ENCODE peak calls at places on chromosomes 7 and 10, in nine cellular contexts. P is heart left ventricle, J is fibroblast of mammary gland, S is bronchial epithelial cell, V is BJ, H is prostate gland, N is neural crest cell, Q is transverse colon, Y is HCT116. C is an unnamed sample.

GRCh38 chr7:54823776-54824175 is 64.8 kb upstream of the SEC61G start:
- DNase-seq in N (no peak), Q (peak), P (peak), J (no peak), H (no peak), Y (no peak), S (no peak), V (no peak), C (no peak)

GRCh38 chr10:133293810-133294119 is 14.9 kb downstream of the TUBGCP2 start:
- DNase-seq in S (no peak), J (no peak), P (no peak), H (no peak), V (no peak), N (no peak), Y (no peak), Q (no peak), C (no peak)

GRCh38 chr10:74900297-74900696 is 73.9 kb downstream of the KAT6B start:
- DNase-seq in N (no peak), Y (no peak), Q (peak), J (no peak), H (no peak), V (no peak), S (no peak), P (no peak), C (no peak)

GRCh38 chr7:98567979-98568378 is 49.1 kb upstream of the NPTX2 start:
- DNase-seq in S (no peak), J (no peak), Y (no peak), Q (no peak), H (no peak), V (no peak), N (no peak), P (no peak), C (no peak)

GRCh38 chr7:90661290-90662151 is 65.4 kb downstream of the CDK14 start:
- DNase-seq in P (no peak), N (no peak), Y (no peak), J (peak), H (no peak), S (peak), Q (no peak), V (no peak), C (no peak)

GRCh38 chr7:117126631-117127030 is 173.3 kb downstream of the ST7 start:
- DNase-seq in H (no peak), Q (no peak), J (no peak), N (no peak), V (no peak), S (peak), P (no peak), Y (no peak), C (no peak)

GRCh38 chr10:95889830-95890229 is 17.9 kb upstream of the CC2D2B start:
- DNase-seq in J (no peak), Q (no peak), H (no peak), N (no peak), Y (no peak), P (no peak), V (no peak), S (no peak), C (no peak)

GRCh38 chr7:114085592-114086490 is 167.0 kb upstream of the PPP1R3A start:
- DNase-seq in H (peak), N (peak), J (peak), V (no peak), Y (peak), P (peak), Q (peak), S (peak), C (peak)

GRCh38 chr7:148700693-148701092 is 2.0 kb downstream of the CUL1 start:
- DNase-seq in Q (peak), J (peak), H (no peak), P (no peak), V (no peak), N (no peak), S (peak), Y (no peak), C (no peak)

GRCh38 chr7:111090834-111091233 is at the start of gene LRRN3:
- DNase-seq in P (peak), J (peak), S (no peak), Q (no peak), N (peak), V (no peak), Y (no peak), H (no peak), C (no peak)

GRCh38 chr7:121301441-121302213 is 27.2 kb upstream of the WNT16 start:
- DNase-seq in J (no peak), V (no peak), N (no peak), S (peak), Y (no peak), H (no peak), P (no peak), Q (no peak), C (no peak)

GRCh38 chr7:41971640-41972187 is 265.3 kb downstream of the GLI3 start:
- DNase-seq in H (no peak), Y (no peak), S (no peak), V (no peak), J (no peak), P (no peak), N (no peak), Q (no peak), C (no peak)

DNA sequence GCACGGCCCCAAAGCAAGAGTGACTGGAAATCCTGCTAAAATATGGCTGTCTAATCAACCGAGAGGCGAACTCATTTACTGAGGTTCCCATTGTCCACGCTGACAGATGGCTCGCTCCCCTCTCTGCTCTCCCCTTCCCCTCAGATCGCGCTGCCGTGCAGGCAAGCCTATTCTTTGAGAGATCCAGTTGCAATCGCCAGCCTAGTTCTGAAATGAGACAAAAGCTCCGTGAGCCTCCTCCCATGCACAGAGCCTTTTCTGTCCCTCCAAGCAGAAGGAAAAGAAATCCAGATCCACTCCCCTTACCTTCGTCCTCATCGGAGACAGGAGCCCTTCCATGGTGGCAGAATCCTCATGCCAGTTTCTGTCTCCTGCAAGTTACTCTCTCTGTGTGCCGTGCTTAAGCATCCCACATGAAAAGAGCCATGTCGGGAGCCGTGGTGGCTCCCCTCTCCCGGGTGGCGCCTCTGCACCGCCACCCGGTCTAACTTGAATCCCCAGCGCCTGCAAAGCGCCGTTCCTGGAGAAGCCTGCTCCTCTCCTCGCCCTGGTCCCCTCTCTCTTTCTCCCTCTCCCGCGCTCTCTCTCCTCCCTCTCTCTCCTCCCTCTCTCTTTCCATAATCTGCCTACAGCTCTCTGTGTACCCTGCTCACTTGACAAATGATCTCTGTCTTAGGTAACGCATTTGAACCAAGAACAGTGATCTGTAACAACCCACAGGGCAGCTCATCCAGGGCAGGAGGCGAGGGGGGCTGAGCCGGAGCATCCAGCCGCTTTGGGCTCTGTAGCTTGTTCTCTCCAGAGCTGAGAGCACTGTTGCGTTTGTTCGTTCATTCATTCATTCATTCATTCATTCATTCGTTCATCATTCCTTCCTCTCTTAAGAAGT is 156.8 kb downstream of the FRMD4A start:
- DNase-seq in H (peak), V (no peak), Y (no peak), P (no peak), S (no peak), Q (no peak), J (no peak), N (peak), C (no peak)
- TF ChIP-seq CTCF in H (no peak), V (no peak), Y (no peak), P (no peak), S (no peak), Q (no peak), J (no peak), N (no peak), C (no peak)

GRCh38 chr7:85191383-85191782 is 4.5 kb upstream of the SEMA3D start:
- DNase-seq in V (no peak), J (peak), P (no peak), Q (no peak), Y (peak), S (peak), H (no peak), N (no peak), C (no peak)
- TF ChIP-seq CTCF in V (peak), J (peak), P (no peak), Q (no peak), Y (peak), S (peak), H (no peak), N (peak), C (peak)

DNA sequence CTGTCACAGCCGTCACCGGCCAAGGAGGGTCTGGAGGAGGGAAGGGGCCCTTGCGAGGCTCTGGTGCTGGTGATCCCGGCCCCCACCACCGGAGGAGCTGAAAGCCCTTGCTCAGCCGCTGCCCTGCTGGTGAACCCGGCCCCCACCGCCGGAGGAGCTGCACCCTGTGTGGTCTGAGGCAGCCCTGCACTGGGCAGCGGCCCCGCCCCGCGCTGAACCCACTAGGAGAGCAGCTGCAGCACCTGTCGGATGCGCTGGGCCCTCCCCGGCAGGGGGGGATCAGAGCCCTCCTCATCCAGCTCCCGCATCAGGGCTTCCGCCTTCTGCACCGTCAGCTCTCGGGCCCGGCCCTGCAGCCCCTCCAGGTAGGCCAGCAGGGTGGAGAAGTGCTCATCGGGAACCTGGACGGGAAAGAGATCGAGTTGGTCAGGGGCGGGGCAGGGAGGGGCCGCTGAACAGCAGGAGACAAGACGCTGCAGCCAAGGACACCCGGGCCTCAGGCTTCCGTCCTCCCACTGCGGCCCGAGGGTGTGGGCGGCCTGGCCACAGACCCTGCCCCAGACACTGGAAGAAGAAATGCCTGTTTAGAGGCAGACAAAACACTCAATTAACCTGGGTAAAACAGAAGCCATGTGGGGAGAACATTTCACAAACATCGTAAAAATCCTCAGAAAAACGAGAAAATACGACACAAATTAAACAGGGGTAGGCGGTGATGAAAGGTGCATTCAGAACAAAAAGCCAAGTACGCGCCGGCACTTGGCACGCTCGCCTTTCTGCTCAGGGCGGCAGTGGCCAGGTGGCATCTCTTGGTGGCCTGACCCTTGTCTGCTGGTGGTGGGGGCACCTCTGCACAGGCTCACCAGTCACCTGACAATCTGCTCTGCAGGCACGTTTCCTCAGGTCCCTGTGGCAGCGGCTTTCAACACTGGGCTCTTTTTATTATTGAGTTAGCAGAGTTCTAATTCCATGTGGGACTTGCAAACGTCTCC is 14.7 kb downstream of the CYP2W1 start:
- DNase-seq in H (no peak), P (no peak), Y (no peak), N (no peak), V (no peak), S (no peak), Q (peak), J (no peak), C (no peak)
- TF ChIP-seq CTCF in H (no peak), P (no peak), Y (no peak), N (peak), V (no peak), S (no peak), Q (no peak), J (no peak), C (no peak)

DNA sequence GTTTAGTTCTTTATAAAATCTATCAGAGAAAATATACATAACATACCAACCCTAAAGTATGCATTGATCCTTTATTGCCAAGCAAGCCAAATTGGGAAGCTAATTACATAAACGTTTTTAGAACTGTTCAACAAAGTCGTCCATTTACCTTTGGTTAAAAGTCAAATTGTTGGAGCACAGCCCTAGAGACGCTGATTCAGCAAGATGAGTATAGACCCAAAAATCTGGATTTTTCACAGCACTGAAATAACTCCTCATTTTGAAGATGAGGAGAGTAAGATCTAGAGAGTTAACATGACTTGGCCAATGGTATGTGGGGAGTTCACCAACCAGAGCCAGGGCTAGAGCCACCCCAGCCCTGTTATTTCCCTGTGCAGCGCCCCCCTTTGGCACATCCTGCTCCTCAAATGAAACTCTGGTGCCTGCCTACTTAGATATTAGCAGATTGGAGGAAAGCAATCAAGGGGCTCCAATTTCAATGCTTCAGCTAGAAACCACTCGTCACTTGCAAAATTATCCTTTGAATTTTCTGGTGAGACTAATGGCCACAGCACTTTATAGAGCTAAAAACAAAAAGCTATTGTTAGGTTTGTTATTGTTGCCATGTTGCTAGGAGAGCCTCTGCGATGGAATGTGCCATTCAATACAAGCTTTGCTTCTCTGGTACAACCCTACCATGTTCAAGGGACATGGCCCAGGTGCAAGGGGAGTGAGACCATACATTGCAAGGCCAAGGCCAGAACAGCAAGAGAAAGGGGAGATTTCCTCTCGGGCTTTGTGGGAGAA is 132.6 kb upstream of the ZEB1 start:
- DNase-seq in H (no peak), Q (no peak), S (no peak), N (peak), P (no peak), V (no peak), J (no peak), Y (peak), C (no peak)
- TF ChIP-seq CTCF in H (no peak), Q (no peak), S (peak), N (no peak), P (peak), V (no peak), J (no peak), Y (no peak), C (no peak)

GRCh38 chr7:143347950-143348349 is 14.6 kb downstream of the FAM131B start:
- DNase-seq in S (no peak), P (no peak), N (no peak), Y (no peak), Q (no peak), H (no peak), J (no peak), V (no peak), C (no peak)

GRCh38 chr7:143346018-143346417 is 16.5 kb downstream of the FAM131B start:
- DNase-seq in Q (no peak), Y (no peak), V (no peak), H (no peak), N (no peak), P (no peak), J (no peak), S (no peak), C (no peak)

GRCh38 chr7:143341842-143342241 is 20.7 kb downstream of the FAM131B start:
- DNase-seq in P (no peak), Q (no peak), J (no peak), Y (no peak), V (no peak), N (no peak), S (no peak), H (no peak), C (no peak)

GRCh38 chr7:143343596-143343995 is 18.9 kb downstream of the FAM131B start:
- DNase-seq in N (no peak), S (no peak), P (no peak), V (no peak), H (no peak), Y (no peak), J (no peak), Q (no peak), C (no peak)

DNA sequence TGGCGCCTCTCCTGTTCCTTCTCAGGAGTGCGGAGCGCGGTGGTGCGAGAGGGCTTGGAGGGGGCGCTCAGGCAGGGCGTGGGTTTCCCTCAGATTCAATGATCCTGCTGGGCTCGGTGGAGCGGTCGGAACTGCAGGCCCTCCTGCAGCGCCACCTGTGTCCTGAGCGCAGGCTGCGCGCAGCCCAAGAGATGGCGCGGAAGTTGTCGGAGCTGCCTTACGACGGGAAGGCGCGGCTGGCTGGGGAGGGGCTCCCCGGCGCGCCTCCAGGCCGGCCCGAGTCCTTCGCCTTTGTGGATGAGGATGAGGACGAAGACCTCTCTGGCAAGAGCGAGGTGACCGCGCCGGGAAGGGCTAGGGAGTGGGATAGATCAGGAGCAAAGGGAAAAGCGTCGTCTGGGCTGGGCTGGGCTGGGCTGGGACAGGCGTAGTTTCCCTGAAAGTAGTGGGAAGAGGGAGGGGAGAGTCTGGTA is 17.0 kb downstream of the FAM131B start:
- DNase-seq in P (peak), Q (peak), S (peak), Y (peak), J (peak), H (no peak), V (no peak), N (peak), C (no peak)
- TF ChIP-seq CTCF in P (peak), Q (peak), S (peak), Y (peak), J (peak), H (no peak), V (peak), N (peak), C (peak)

GRCh38 chr7:127828843-127829502 is 177.0 kb downstream of the SND1 start:
- DNase-seq in V (no peak), Y (no peak), Q (no peak), J (no peak), P (no peak), N (no peak), S (no peak), H (no peak), C (no peak)

GRCh38 chr7:127831312-127832212 is 179.6 kb downstream of the SND1 start:
- DNase-seq in H (no peak), Q (no peak), V (no peak), Y (no peak), P (no peak), S (no peak), J (no peak), N (no peak), C (no peak)

GRCh38 chr7:127832592-127832991 is 180.6 kb downstream of the SND1 start:
- DNase-seq in V (no peak), S (no peak), P (no peak), N (no peak), Y (no peak), H (no peak), J (no peak), Q (no peak), C (no peak)

GRCh38 chr7:127835679-127836078 is 183.7 kb downstream of the SND1 start:
- DNase-seq in N (no peak), P (no peak), H (no peak), Q (no peak), J (no peak), S (no peak), Y (no peak), V (no peak), C (no peak)

DNA sequence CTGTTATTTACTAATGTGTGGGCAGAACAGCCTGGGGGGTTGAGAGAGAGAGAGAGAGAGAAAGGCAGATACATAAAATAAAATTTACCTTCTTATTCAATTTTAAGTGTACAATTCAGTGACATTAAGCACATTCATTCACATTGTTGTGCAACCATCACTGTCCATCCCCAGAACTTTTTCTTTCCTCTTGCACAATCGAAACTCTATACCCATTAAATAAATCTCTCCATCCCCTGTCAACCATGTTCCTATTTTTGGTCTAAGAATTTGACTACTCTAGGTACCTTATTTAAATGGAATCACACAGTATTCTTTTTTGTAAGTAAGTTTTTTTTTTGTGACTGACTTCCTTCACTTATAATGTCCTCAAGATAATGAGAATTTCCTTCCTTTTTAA is 181.6 kb downstream of the SND1 start:
- DNase-seq in Q (no peak), P (no peak), Y (no peak), N (no peak), J (peak), H (no peak), S (peak), V (no peak), C (no peak)
- TF ChIP-seq CTCF in Q (no peak), P (no peak), Y (no peak), N (no peak), J (no peak), H (no peak), S (no peak), V (no peak), C (no peak)

DNA sequence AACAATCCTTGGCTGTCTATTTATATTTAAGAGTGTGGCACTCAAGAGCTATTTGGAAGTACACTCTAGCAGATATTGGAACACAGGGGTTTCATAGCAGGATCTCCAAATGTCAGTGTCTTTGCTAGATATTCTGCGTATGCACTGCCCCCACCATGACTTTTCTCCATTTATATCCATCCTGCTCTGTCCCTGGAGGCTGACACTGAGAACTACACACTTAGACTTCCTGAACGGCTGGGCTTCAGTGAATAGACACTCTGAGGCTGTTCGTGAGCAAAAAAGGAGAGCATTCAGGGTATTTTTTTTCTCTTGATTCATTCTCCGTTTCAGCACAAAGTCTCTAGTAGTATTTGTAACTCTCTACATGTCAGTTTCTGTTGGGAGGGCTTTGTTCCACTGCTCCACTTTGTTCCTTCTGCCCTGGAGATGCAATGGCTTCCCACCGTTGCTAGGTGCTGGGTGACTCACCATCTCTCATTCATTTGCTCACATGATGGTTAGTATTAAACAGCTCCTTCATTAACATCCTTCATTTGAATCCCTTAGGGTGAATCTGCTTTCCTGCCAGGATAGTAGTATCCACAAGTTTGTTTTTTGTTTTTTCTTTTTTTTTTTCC is 155.9 kb upstream of the SLC13A1 start:
- DNase-seq in J (peak), Q (no peak), S (peak), N (peak), V (no peak), Y (peak), H (no peak), P (no peak), C (no peak)
- TF ChIP-seq CTCF in J (peak), Q (no peak), S (no peak), N (peak), V (no peak), Y (no peak), H (no peak), P (no peak), C (peak)

C was measured in osteocyte.